ENCODE peak calls at places on chromosome 12, in eight cellular contexts. One of them, this sample, is unnamed.

GRCh38 chr12:32603858-32604257 is 75.2 kb upstream of the DNM1L start:
- DNase-seq in hepatocyte: no peak
- DNase-seq in colonic mucosa: no peak
- DNase-seq in fibroblast of lung: peak
- DNase-seq in right atrium auricular region: no peak
- DNase-seq in AG04450: no peak
- DNase-seq in CD8-positive, alpha-beta T cell: no peak
- DNase-seq in HFF-Myc: peak
- DNase-seq in this sample: peak

GRCh38 chr12:28092396-28092795 is 97.9 kb upstream of the CCDC91 start:
- DNase-seq in fibroblast of lung: no peak
- DNase-seq in colonic mucosa: no peak
- DNase-seq in CD8-positive, alpha-beta T cell: no peak
- DNase-seq in hepatocyte: no peak
- DNase-seq in AG04450: no peak
- DNase-seq in HFF-Myc: no peak
- DNase-seq in right atrium auricular region: no peak
- DNase-seq in this sample: no peak

GRCh38 chr12:56164345-56164729 is 6.2 kb downstream of the MYL6 start:
- DNase-seq in colonic mucosa: no peak
- DNase-seq in HFF-Myc: no peak
- DNase-seq in right atrium auricular region: no peak
- DNase-seq in hepatocyte: no peak
- DNase-seq in CD8-positive, alpha-beta T cell: no peak
- DNase-seq in fibroblast of lung: no peak
- DNase-seq in AG04450: no peak
- DNase-seq in this sample: no peak

GRCh38 chr12:120979862-120980696 is 1.7 kb downstream of the HNF1A start:
- DNase-seq in right atrium auricular region: no peak
- DNase-seq in fibroblast of lung: no peak
- DNase-seq in HFF-Myc: no peak
- DNase-seq in hepatocyte: peak
- DNase-seq in AG04450: no peak
- DNase-seq in colonic mucosa: peak
- DNase-seq in CD8-positive, alpha-beta T cell: no peak
- DNase-seq in this sample: no peak

GRCh38 chr12:124046206-124046740 is 73.3 kb downstream of the ZNF664 start:
- DNase-seq in right atrium auricular region: no peak
- DNase-seq in CD8-positive, alpha-beta T cell: no peak
- DNase-seq in colonic mucosa: no peak
- DNase-seq in hepatocyte: no peak
- DNase-seq in HFF-Myc: no peak
- DNase-seq in fibroblast of lung: no peak
- DNase-seq in AG04450: no peak
- DNase-seq in this sample: no peak

GRCh38 chr12:123475256-123475703 is 17.3 kb downstream of the SNRNP35 start:
- DNase-seq in AG04450: no peak
- DNase-seq in fibroblast of lung: no peak
- DNase-seq in HFF-Myc: no peak
- DNase-seq in right atrium auricular region: no peak
- DNase-seq in hepatocyte: no peak
- DNase-seq in CD8-positive, alpha-beta T cell: no peak
- DNase-seq in colonic mucosa: no peak
- DNase-seq in this sample: no peak

GRCh38 chr12:93634416-93634815 is 42.8 kb upstream of the CRADD start:
- DNase-seq in right atrium auricular region: no peak
- DNase-seq in hepatocyte: no peak
- DNase-seq in HFF-Myc: no peak
- DNase-seq in AG04450: no peak
- DNase-seq in colonic mucosa: no peak
- DNase-seq in CD8-positive, alpha-beta T cell: no peak
- DNase-seq in fibroblast of lung: no peak
- DNase-seq in this sample: no peak

GRCh38 chr12:2636741-2637140 is 158.0 kb upstream of the FKBP4 start:
- DNase-seq in HFF-Myc: no peak
- DNase-seq in AG04450: no peak
- DNase-seq in right atrium auricular region: no peak
- DNase-seq in fibroblast of lung: no peak
- DNase-seq in hepatocyte: no peak
- DNase-seq in CD8-positive, alpha-beta T cell: no peak
- DNase-seq in colonic mucosa: no peak
- DNase-seq in this sample: no peak

GRCh38 chr12:52767427-52767826 is 9.7 kb downstream of the KRT76 start:
- DNase-seq in CD8-positive, alpha-beta T cell: no peak
- DNase-seq in hepatocyte: no peak
- DNase-seq in HFF-Myc: no peak
- DNase-seq in AG04450: no peak
- DNase-seq in fibroblast of lung: no peak
- DNase-seq in colonic mucosa: no peak
- DNase-seq in right atrium auricular region: no peak
- DNase-seq in this sample: no peak

DNA sequence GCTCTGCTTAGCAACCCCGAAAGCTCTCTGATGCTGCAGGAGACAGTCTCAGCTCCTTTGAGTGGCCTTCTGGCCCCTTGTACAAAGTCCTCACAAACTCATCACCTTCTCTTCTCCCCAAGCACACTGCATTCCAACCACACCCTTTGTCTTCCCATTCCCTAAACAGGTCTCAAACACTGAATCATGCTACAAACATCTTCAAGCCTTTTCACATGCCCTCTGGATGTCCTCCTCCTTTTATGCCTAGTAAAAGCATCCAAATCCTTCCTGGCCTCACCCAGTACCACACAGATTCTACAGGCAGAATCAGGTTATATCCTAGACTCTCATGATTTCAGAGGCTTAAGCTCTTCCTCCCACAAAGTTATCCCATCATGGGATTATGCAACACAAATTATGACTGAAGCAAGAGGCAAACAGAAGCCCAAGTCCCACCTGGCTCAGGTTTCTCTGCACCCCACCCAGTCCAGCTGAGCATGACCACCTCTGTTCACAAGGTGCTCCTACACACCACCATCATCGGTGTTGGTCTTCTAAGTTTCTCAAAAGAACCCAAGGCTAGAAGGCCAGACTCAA is 61.4 kb upstream of the PCED1B start:
- DNase-seq in AG04450: no peak
- DNase-seq in hepatocyte: no peak
- DNase-seq in colonic mucosa: no peak
- DNase-seq in CD8-positive, alpha-beta T cell: no peak
- DNase-seq in HFF-Myc: no peak
- DNase-seq in right atrium auricular region: no peak
- DNase-seq in fibroblast of lung: no peak
- DNase-seq in this sample: no peak
- TF ChIP-seq CTCF in AG04450: no peak
- TF ChIP-seq CTCF in hepatocyte: no peak
- TF ChIP-seq CTCF in colonic mucosa: no peak
- TF ChIP-seq CTCF in CD8-positive, alpha-beta T cell: no peak
- TF ChIP-seq CTCF in HFF-Myc: no peak
- TF ChIP-seq CTCF in right atrium auricular region: no peak
- TF ChIP-seq CTCF in fibroblast of lung: no peak
- TF ChIP-seq CTCF in this sample: no peak

GRCh38 chr12:5888816-5889315 is 56.2 kb downstream of the ANO2 start:
- DNase-seq in HFF-Myc: no peak
- DNase-seq in right atrium auricular region: no peak
- DNase-seq in fibroblast of lung: no peak
- DNase-seq in CD8-positive, alpha-beta T cell: no peak
- DNase-seq in colonic mucosa: no peak
- DNase-seq in AG04450: no peak
- DNase-seq in hepatocyte: no peak
- DNase-seq in this sample: no peak

GRCh38 chr12:5884846-5885245 is 60.2 kb downstream of the ANO2 start:
- DNase-seq in AG04450: no peak
- DNase-seq in CD8-positive, alpha-beta T cell: no peak
- DNase-seq in right atrium auricular region: peak
- DNase-seq in HFF-Myc: no peak
- DNase-seq in colonic mucosa: no peak
- DNase-seq in hepatocyte: no peak
- DNase-seq in fibroblast of lung: no peak
- DNase-seq in this sample: no peak

GRCh38 chr12:5889381-5890047 is 55.5 kb downstream of the ANO2 start:
- DNase-seq in CD8-positive, alpha-beta T cell: no peak
- DNase-seq in AG04450: no peak
- DNase-seq in HFF-Myc: no peak
- DNase-seq in fibroblast of lung: no peak
- DNase-seq in hepatocyte: no peak
- DNase-seq in right atrium auricular region: peak
- DNase-seq in colonic mucosa: no peak
- DNase-seq in this sample: no peak

GRCh38 chr12:5884285-5884684 is 60.8 kb downstream of the ANO2 start:
- DNase-seq in hepatocyte: no peak
- DNase-seq in colonic mucosa: no peak
- DNase-seq in CD8-positive, alpha-beta T cell: no peak
- DNase-seq in fibroblast of lung: no peak
- DNase-seq in AG04450: no peak
- DNase-seq in HFF-Myc: no peak
- DNase-seq in right atrium auricular region: peak
- DNase-seq in this sample: no peak

GRCh38 chr12:5887758-5888157 is 57.3 kb downstream of the ANO2 start:
- DNase-seq in colonic mucosa: no peak
- DNase-seq in right atrium auricular region: no peak
- DNase-seq in HFF-Myc: no peak
- DNase-seq in fibroblast of lung: no peak
- DNase-seq in AG04450: no peak
- DNase-seq in hepatocyte: no peak
- DNase-seq in CD8-positive, alpha-beta T cell: no peak
- DNase-seq in this sample: no peak
- H3K4me3 ChIP-seq in colonic mucosa: no peak
- H3K4me3 ChIP-seq in right atrium auricular region: no peak
- H3K4me3 ChIP-seq in HFF-Myc: no peak
- H3K4me3 ChIP-seq in fibroblast of lung: no peak
- H3K4me3 ChIP-seq in AG04450: no peak
- H3K4me3 ChIP-seq in hepatocyte: no peak
- H3K4me3 ChIP-seq in CD8-positive, alpha-beta T cell: peak
- H3K4me3 ChIP-seq in this sample: no peak

DNA sequence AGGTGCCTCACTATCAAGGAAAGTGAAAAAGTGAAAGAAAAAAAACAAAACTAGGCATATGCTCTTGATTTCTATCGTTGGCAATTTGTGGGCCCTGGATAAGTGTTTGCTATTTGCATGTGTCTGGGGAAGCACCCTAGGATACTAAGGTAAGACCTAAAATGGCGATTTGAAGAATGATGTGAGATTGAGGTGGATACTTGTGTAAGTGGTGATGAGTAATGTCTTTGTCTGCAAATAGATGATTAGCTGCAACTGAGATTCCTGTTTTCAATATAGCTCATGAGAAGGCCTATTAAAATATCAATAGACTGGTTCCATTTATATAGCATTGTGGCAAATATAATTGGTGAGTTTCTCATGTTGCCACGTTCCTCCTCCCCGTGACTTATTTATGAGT is 261.7 kb downstream of the NEDD1 start:
- DNase-seq in fibroblast of lung: no peak
- DNase-seq in HFF-Myc: no peak
- DNase-seq in AG04450: no peak
- DNase-seq in right atrium auricular region: no peak
- DNase-seq in hepatocyte: no peak
- DNase-seq in CD8-positive, alpha-beta T cell: no peak
- DNase-seq in colonic mucosa: no peak
- DNase-seq in this sample: no peak
- TF ChIP-seq CTCF in fibroblast of lung: no peak
- TF ChIP-seq CTCF in HFF-Myc: no peak
- TF ChIP-seq CTCF in AG04450: no peak
- TF ChIP-seq CTCF in right atrium auricular region: no peak
- TF ChIP-seq CTCF in hepatocyte: no peak
- TF ChIP-seq CTCF in CD8-positive, alpha-beta T cell: no peak
- TF ChIP-seq CTCF in colonic mucosa: no peak
- TF ChIP-seq CTCF in this sample: no peak

GRCh38 chr12:44874981-44875416 is 1.1 kb downstream of the NELL2 start:
- DNase-seq in colonic mucosa: no peak
- DNase-seq in hepatocyte: no peak
- DNase-seq in AG04450: no peak
- DNase-seq in fibroblast of lung: no peak
- DNase-seq in CD8-positive, alpha-beta T cell: peak
- DNase-seq in right atrium auricular region: no peak
- DNase-seq in HFF-Myc: no peak
- DNase-seq in this sample: no peak
- H3K4me3 ChIP-seq in colonic mucosa: peak
- H3K4me3 ChIP-seq in hepatocyte: peak
- H3K4me3 ChIP-seq in AG04450: no peak
- H3K4me3 ChIP-seq in fibroblast of lung: peak
- H3K4me3 ChIP-seq in CD8-positive, alpha-beta T cell: peak
- H3K4me3 ChIP-seq in right atrium auricular region: no peak
- H3K4me3 ChIP-seq in HFF-Myc: no peak
- H3K4me3 ChIP-seq in this sample: peak

GRCh38 chr12:95577820-95578219 is 26.5 kb upstream of the USP44 start:
- DNase-seq in AG04450: no peak
- DNase-seq in fibroblast of lung: no peak
- DNase-seq in hepatocyte: no peak
- DNase-seq in colonic mucosa: no peak
- DNase-seq in HFF-Myc: no peak
- DNase-seq in right atrium auricular region: no peak
- DNase-seq in CD8-positive, alpha-beta T cell: no peak
- DNase-seq in this sample: no peak

GRCh38 chr12:95574030-95574429 is 22.8 kb upstream of the USP44 start:
- DNase-seq in AG04450: no peak
- DNase-seq in hepatocyte: no peak
- DNase-seq in right atrium auricular region: no peak
- DNase-seq in fibroblast of lung: no peak
- DNase-seq in HFF-Myc: no peak
- DNase-seq in colonic mucosa: no peak
- DNase-seq in CD8-positive, alpha-beta T cell: no peak
- DNase-seq in this sample: no peak

GRCh38 chr12:95571369-95571768 is 20.1 kb upstream of the USP44 start:
- DNase-seq in colonic mucosa: no peak
- DNase-seq in CD8-positive, alpha-beta T cell: no peak
- DNase-seq in right atrium auricular region: no peak
- DNase-seq in hepatocyte: no peak
- DNase-seq in HFF-Myc: no peak
- DNase-seq in AG04450: no peak
- DNase-seq in fibroblast of lung: no peak
- DNase-seq in this sample: no peak

GRCh38 chr12:95574799-95575452 is 23.6 kb upstream of the USP44 start:
- DNase-seq in CD8-positive, alpha-beta T cell: no peak
- DNase-seq in colonic mucosa: no peak
- DNase-seq in HFF-Myc: peak
- DNase-seq in AG04450: no peak
- DNase-seq in hepatocyte: peak
- DNase-seq in fibroblast of lung: peak
- DNase-seq in right atrium auricular region: no peak
- DNase-seq in this sample: no peak
- TF ChIP-seq CTCF in CD8-positive, alpha-beta T cell: no peak
- TF ChIP-seq CTCF in colonic mucosa: peak
- TF ChIP-seq CTCF in HFF-Myc: peak
- TF ChIP-seq CTCF in AG04450: peak
- TF ChIP-seq CTCF in hepatocyte: peak
- TF ChIP-seq CTCF in fibroblast of lung: peak
- TF ChIP-seq CTCF in right atrium auricular region: peak
- TF ChIP-seq CTCF in this sample: peak

This sample was measured in AG09309.